ENCODE peak calls at places on chromosomes 2 and 18, in nine cellular contexts. J is aorta; Y is hippocampal formation; O is A673; S is NCI-H748 treated with DMSO at 0.1 percent for 48 hours; K is GM03348; Z is neuronal stem cell; R is stimulated activated CD4-positive, alpha-beta T cell treated with anti-CD3 and anti-CD28 coated beads, Interleukin-15, amount 100 ng/mL, for 24 hours; M is GM12865. L is an unnamed sample.

GRCh38 chr18:30582078-30582477 is 460.5 kb downstream of the DSC3 start:
- DNase-seq in Y (no peak), R (no peak), K (no peak), M (no peak), O (no peak), J (no peak), Z (no peak), S (no peak), L (no peak)

GRCh38 chr2:98588880-98589425 is 19.4 kb downstream of the COA5 start:
- DNase-seq in Y (no peak), R (no peak), Z (no peak), M (no peak), J (no peak), K (no peak), O (no peak), S (no peak), L (peak)

GRCh38 chr18:37778417-37779165 is 213.0 kb upstream of the CELF4 start:
- DNase-seq in R (peak), S (peak), O (peak), K (peak), J (peak), Y (peak), M (peak), Z (peak), L (peak)

GRCh38 chr18:20988726-20989125 is 122.9 kb downstream of the ROCK1 start:
- DNase-seq in R (no peak), S (no peak), M (no peak), K (no peak), Z (no peak), Y (no peak), O (no peak), J (no peak), L (no peak)

GRCh38 chr2:42797281-42797680 is 4.9 kb upstream of the HAAO start:
- DNase-seq in K (no peak), O (no peak), J (no peak), S (no peak), R (no peak), Y (no peak), Z (no peak), M (peak), L (no peak)

GRCh38 chr2:129080715-129081472 is 762.2 kb upstream of the HS6ST1 start:
- DNase-seq in O (no peak), Y (no peak), S (no peak), J (no peak), K (no peak), Z (no peak), M (no peak), R (no peak), L (no peak)

GRCh38 chr18:43590182-43590903 is 313.1 kb upstream of the SYT4 start:
- DNase-seq in Y (no peak), O (no peak), M (no peak), J (peak), Z (no peak), K (no peak), S (no peak), R (no peak), L (no peak)

GRCh38 chr2:1227289-1227900 is 185.9 kb upstream of the TPO start:
- DNase-seq in O (no peak), Z (no peak), M (no peak), J (no peak), Y (no peak), K (no peak), S (peak), R (no peak), L (no peak)

GRCh38 chr18:78984941-78985784 is 5.5 kb downstream of the SALL3 start:
- DNase-seq in R (peak), S (peak), K (no peak), Z (no peak), Y (no peak), O (no peak), J (no peak), M (peak), L (peak)

GRCh38 chr2:217998926-217999633 is 3.7 kb downstream of the TNS1 start:
- DNase-seq in R (no peak), K (no peak), M (peak), Z (no peak), J (no peak), O (no peak), S (no peak), Y (no peak), L (no peak)

GRCh38 chr2:222052934-222053367 is 245.8 kb downstream of the PAX3 start:
- DNase-seq in J (no peak), Z (peak), R (peak), O (peak), M (peak), S (peak), Y (no peak), K (no peak), L (no peak)

GRCh38 chr2:236086971-236087465 is 81.2 kb downstream of the GBX2 start:
- DNase-seq in K (no peak), M (no peak), R (no peak), S (peak), J (no peak), Y (no peak), Z (peak), O (peak), L (no peak)

GRCh38 chr18:9446839-9447238 is 28.5 kb upstream of the RALBP1 start:
- DNase-seq in R (no peak), K (no peak), O (no peak), Y (no peak), S (no peak), M (no peak), J (no peak), Z (no peak), L (no peak)

GRCh38 chr18:41537666-41538065 is 417.4 kb upstream of the PIK3C3 start:
- DNase-seq in Y (no peak), O (no peak), S (no peak), R (no peak), J (no peak), K (no peak), Z (no peak), M (no peak), L (no peak)

GRCh38 chr18:50286391-50287027 is 983 bp downstream of the CXXC1 start:
- DNase-seq in K (peak), Z (no peak), M (peak), S (no peak), J (peak), R (peak), Y (no peak), O (no peak), L (peak)

GRCh38 chr2:200298816-200299215 is 7.7 kb upstream of the SPATS2L start:
- DNase-seq in K (no peak), O (no peak), J (no peak), Z (no peak), S (no peak), R (no peak), M (no peak), Y (no peak), L (no peak)

L was measured in DND-41.